ENCODE peak calls at places on chromosomes 1 and 21, in eight cellular contexts. J is AG04450, X is hepatocyte, R is astrocyte, B is left lung, L is cardiac fibroblast, Z is cardiac muscle cell, D is body of pancreas. I is an unnamed sample.

GRCh38 chr1:93694833-93695232 is 13.2 kb upstream of the BCAR3 start:
- DNase-seq in J (no peak), X (no peak), R (no peak), B (no peak), L (no peak), Z (no peak), D (no peak), I (no peak)

GRCh38 chr1:244760471-244760870 is 75.0 kb upstream of the COX20 start:
- DNase-seq in J (no peak), X (no peak), R (no peak), B (no peak), L (no peak), Z (no peak), D (no peak), I (no peak)

GRCh38 chr1:112061852-112062451 is 72.5 kb upstream of the KCND3 start:
- DNase-seq in J (no peak), X (no peak), R (no peak), B (no peak), L (no peak), Z (no peak), D (no peak), I (no peak)

GRCh38 chr1:205523891-205524793 is 19.7 kb downstream of the CDK18 start:
- DNase-seq in J (peak), X (peak), R (no peak), B (no peak), L (peak), Z (peak), D (peak), I (no peak)

GRCh38 chr1:75265792-75266191 is 131.6 kb downstream of the LHX8 start:
- DNase-seq in J (no peak), X (peak), R (peak), B (no peak), L (peak), Z (peak), D (no peak), I (peak)

GRCh38 chr1:219958875-219959417 is 30.6 kb upstream of the SLC30A10 start:
- DNase-seq in J (no peak), X (peak), R (no peak), B (no peak), L (no peak), Z (no peak), D (no peak), I (no peak)

GRCh38 chr1:29689372-29690030 is 453.2 kb downstream of the PTPRU start:
- DNase-seq in J (no peak), X (no peak), R (no peak), B (no peak), L (no peak), Z (no peak), D (no peak), I (no peak)

GRCh38 chr1:85134583-85135455 is 66.0 kb downstream of the SYDE2 start:
- DNase-seq in J (peak), X (peak), R (no peak), B (no peak), L (peak), Z (peak), D (no peak), I (peak)

GRCh38 chr1:33588726-33589125 is 116.3 kb downstream of the ZSCAN20 start:
- DNase-seq in J (no peak), X (no peak), R (no peak), B (no peak), L (no peak), Z (no peak), D (no peak), I (no peak)

GRCh38 chr1:96418969-96419368 is 302.6 kb upstream of the PTBP2 start:
- DNase-seq in J (no peak), X (no peak), R (no peak), B (no peak), L (no peak), Z (no peak), D (no peak), I (no peak)

DNA sequence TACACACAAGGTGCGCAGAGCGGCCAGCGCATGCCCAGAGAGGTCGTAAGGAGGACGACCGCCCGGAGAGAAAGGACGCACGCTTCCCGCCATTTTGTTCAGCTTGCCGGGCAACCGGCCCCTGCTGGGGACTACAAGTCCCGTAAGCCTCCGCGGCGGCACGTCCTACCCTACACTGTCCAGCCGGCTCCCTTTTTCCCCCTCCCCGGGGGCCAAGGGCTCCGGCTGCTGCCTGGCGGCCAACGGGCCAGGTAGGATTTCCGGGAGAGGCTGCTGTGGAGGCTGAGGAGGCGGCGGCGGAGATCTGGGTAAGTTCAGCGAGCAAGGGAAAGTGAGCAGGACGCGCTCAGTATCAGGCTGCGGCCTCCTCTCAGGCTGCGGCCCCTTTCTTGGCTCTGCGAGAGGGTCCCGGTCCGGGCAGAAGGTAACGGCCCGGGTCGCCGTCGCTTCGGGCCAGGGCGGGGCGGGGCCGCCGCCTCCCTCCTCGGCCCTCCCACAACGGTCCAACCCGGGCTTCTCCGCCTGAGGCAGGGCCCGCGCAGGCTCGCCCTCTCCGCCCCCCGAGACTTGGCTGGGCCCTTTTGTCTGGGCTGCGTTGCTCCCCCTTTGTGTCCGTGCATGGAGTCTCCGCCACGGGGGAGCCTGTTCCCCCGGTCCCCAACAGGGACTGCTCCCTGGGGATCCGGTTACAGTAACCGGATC is at the start of gene PHACTR4:
- DNase-seq in J (peak), X (peak), R (peak), B (peak), L (peak), Z (peak), D (peak), I (peak)
- TF ChIP-seq CTCF in J (no peak), X (no peak), R (no peak), B (no peak), L (no peak), Z (no peak), D (no peak), I (no peak)

GRCh38 chr1:24770891-24771290 is 25.6 kb downstream of the CLIC4 start:
- DNase-seq in J (no peak), X (no peak), R (no peak), B (no peak), L (peak), Z (peak), D (no peak), I (no peak)

GRCh38 chr1:24773618-24774017 is 28.4 kb downstream of the CLIC4 start:
- DNase-seq in J (no peak), X (no peak), R (no peak), B (no peak), L (no peak), Z (no peak), D (no peak), I (no peak)

GRCh38 chr1:24769656-24770651 is 24.7 kb downstream of the CLIC4 start:
- DNase-seq in J (peak), X (peak), R (peak), B (no peak), L (peak), Z (peak), D (no peak), I (peak)

GRCh38 chr1:24768873-24769605 is 23.8 kb downstream of the CLIC4 start:
- DNase-seq in J (no peak), X (no peak), R (no peak), B (no peak), L (no peak), Z (no peak), D (no peak), I (no peak)

DNA sequence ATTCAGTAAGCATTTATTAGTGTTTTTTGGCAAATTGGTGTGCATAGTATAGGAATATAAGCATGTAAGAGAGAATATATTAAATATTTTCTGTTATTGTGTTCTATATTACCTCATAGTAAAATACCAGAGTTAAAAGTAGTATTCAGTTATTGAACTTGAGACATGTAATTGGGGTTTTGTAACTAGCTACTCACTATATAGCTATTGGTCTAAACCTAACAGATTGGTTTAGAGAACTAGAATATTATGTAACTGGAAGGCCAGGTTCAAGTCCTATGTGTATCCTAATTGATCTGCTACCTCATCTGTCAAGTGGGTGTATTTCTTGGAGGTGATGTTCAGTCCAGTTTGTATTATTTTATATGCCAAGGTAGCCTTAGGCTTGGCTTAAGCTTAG is 26.3 kb downstream of the CLIC4 start:
- DNase-seq in J (no peak), X (no peak), R (no peak), B (no peak), L (no peak), Z (no peak), D (no peak), I (no peak)
- H3K4me3 ChIP-seq in J (no peak), X (no peak), R (no peak), B (no peak), L (no peak), Z (no peak), D (no peak), I (no peak)

GRCh38 chr1:199946305-199947155 is 81.0 kb upstream of the NR5A2 start:
- DNase-seq in J (no peak), X (no peak), R (no peak), B (no peak), L (no peak), Z (no peak), D (peak), I (no peak)

GRCh38 chr1:199948587-199949280 is 78.8 kb upstream of the NR5A2 start:
- DNase-seq in J (no peak), X (no peak), R (peak), B (no peak), L (peak), Z (no peak), D (no peak), I (no peak)

DNA sequence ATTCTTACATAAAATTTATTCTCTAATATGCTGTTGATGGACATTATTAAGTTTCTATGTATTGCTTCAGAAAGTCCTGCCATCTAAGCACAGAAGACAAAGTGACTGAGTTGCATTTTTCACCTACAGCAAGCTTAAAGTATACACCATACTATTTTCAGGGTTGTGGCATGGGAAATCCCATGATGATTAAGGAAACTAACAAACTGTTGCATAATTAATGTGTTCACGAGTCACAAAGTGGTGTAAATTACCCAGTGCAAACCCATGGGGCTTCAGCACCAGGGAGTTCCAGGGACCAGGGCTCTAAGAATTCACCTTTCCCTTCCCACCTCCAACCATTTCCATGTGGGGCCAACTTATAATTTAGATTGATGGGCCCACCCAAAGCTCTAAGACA is 81.9 kb upstream of the NR5A2 start:
- DNase-seq in J (no peak), X (no peak), R (no peak), B (no peak), L (no peak), Z (no peak), D (no peak), I (no peak)
- TF ChIP-seq CTCF in J (no peak), X (no peak), R (no peak), B (no peak), L (no peak), Z (no peak), D (no peak), I (no peak)

DNA sequence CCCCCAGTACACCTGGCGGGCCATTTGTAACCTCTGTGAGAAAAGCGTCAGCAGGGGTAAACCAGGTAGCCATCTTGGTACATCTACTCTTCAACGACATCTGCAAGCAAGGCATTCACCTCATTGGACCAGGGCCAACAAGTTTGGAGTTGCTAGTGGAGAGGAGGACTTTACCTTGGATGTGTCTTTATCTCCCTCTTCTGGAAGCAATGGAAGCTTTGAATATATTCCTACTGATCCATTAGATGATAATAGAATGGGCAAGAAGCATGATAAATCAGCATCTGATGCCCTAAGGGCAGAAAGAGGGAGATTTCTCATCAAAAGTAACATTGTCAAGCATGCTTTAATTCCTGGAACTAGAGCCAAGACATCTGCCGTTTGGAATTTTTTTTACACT is 2.5 kb downstream of the ZBED6 start:
- DNase-seq in J (no peak), X (peak), R (no peak), B (no peak), L (no peak), Z (no peak), D (peak), I (no peak)
- H3K4me3 ChIP-seq in J (no peak), X (no peak), R (no peak), B (no peak), L (no peak), Z (no peak), D (no peak), I (no peak)

DNA sequence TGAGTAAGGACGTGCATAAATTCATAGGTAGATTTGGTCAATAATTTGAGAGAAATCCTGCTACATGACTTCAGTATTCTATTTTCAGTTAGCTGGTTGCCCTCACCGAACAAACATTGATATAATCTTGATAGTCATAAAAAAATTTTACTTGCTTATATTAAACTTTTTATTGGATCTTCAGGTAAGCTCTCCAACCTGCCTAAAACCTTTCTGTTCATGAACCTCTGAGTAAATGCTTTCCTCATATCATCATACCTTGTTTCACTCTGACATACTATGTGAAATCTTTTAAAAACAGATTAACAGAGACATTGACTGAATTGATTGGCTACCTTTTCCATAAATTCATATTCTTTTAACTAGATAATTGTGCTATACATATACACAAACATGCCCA is 299.0 kb downstream of the NCAM2 start:
- DNase-seq in J (no peak), X (no peak), R (no peak), B (no peak), L (no peak), Z (no peak), D (no peak), I (no peak)
- TF ChIP-seq CTCF in J (no peak), X (no peak), R (no peak), B (no peak), L (no peak), Z (no peak), D (no peak), I (no peak)

GRCh38 chr1:230107941-230108340 is 40.9 kb downstream of the GALNT2 start:
- DNase-seq in J (no peak), X (no peak), R (no peak), B (no peak), L (no peak), Z (no peak), D (no peak), I (no peak)

GRCh38 chr1:230109871-230110667 is 43.0 kb downstream of the GALNT2 start:
- DNase-seq in J (no peak), X (peak), R (no peak), B (no peak), L (no peak), Z (no peak), D (peak), I (no peak)

GRCh38 chr1:230108580-230108979 is 41.5 kb downstream of the GALNT2 start:
- DNase-seq in J (no peak), X (no peak), R (no peak), B (no peak), L (no peak), Z (no peak), D (no peak), I (no peak)

GRCh38 chr1:230110971-230111370 is 43.9 kb downstream of the GALNT2 start:
- DNase-seq in J (no peak), X (no peak), R (no peak), B (no peak), L (no peak), Z (no peak), D (no peak), I (no peak)

GRCh38 chr1:230109066-230109465 is 42.0 kb downstream of the GALNT2 start:
- DNase-seq in J (no peak), X (no peak), R (no peak), B (no peak), L (no peak), Z (no peak), D (no peak), I (no peak)
- H3K4me3 ChIP-seq in J (no peak), X (no peak), R (no peak), B (no peak), L (no peak), Z (no peak), D (no peak), I (no peak)

GRCh38 chr1:80836505-80836904 is 964.2 kb upstream of the ADGRL2 start:
- DNase-seq in J (no peak), X (no peak), R (no peak), B (no peak), L (no peak), Z (no peak), D (no peak), I (no peak)
- TF ChIP-seq CTCF in J (no peak), X (no peak), R (no peak), B (no peak), L (no peak), Z (no peak), D (no peak), I (no peak)

DNA sequence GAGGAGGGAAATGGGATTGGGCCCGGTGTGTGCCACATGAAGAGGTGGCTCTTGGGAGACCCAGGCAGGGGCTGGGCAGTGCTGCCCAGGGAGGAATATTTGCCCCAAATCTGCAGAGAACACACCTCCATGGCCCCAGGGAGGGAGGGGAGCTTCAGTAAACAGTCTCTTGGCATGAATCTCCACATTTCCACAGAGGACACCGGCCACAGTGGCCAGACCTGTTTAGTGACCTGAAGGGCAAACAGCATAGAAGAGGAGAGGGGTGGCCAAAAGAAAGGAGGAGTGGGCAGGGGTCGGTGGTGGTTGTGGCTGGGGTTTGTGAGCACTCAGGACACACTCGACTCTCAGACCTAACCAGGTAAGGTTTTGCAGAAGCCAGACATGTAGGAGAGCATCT is 54.0 kb upstream of the IFFO2 start:
- DNase-seq in J (no peak), X (no peak), R (no peak), B (no peak), L (no peak), Z (no peak), D (peak), I (no peak)
- H3K4me3 ChIP-seq in J (no peak), X (no peak), R (no peak), B (no peak), L (no peak), Z (no peak), D (no peak), I (no peak)

DNA sequence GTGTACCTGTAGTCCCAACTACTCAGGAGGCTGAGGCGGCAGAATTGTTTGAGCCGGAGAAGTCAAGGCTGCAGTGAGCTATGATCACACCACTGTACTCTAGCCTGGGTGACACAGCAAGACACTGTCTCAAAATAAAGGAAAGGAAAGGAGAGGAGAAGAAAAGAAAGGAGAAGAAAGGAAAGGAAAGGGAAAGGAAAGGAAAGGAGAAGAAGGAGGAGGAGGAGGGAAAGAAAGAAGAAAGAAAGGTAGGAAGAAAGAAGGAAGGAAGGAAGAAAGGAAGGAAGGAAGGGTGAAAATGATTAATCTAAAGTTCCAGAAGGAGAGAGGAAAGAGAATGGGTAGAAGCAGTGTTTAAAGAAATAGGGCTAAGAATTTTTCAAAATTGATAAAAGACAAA is 12.2 kb downstream of the SPOCD1 start:
- DNase-seq in J (no peak), X (no peak), R (no peak), B (no peak), L (no peak), Z (no peak), D (no peak), I (no peak)
- TF ChIP-seq CTCF in J (no peak), X (no peak), R (no peak), B (no peak), L (no peak), Z (no peak), D (no peak), I (no peak)

GRCh38 chr1:197771388-197771787 is 3.9 kb downstream of the DENND1B start:
- DNase-seq in J (no peak), X (no peak), R (no peak), B (no peak), L (no peak), Z (no peak), D (peak), I (no peak)

GRCh38 chr1:197773856-197774255 is 1.4 kb downstream of the DENND1B start:
- DNase-seq in J (no peak), X (no peak), R (no peak), B (no peak), L (no peak), Z (no peak), D (no peak), I (no peak)

GRCh38 chr1:197770243-197770642 is 5.0 kb downstream of the DENND1B start:
- DNase-seq in J (no peak), X (no peak), R (no peak), B (no peak), L (no peak), Z (no peak), D (no peak), I (no peak)

GRCh38 chr1:197774691-197775281 is 494 bp downstream of the DENND1B start:
- DNase-seq in J (no peak), X (peak), R (peak), B (peak), L (peak), Z (peak), D (peak), I (no peak)

GRCh38 chr1:197771904-197772561 is 3.2 kb downstream of the DENND1B start:
- DNase-seq in J (no peak), X (no peak), R (no peak), B (no peak), L (no peak), Z (no peak), D (no peak), I (no peak)
- H3K4me3 ChIP-seq in J (no peak), X (no peak), R (no peak), B (no peak), L (no peak), Z (no peak), D (no peak), I (no peak)